ENCODE peak calls at places on chromosomes 16 and 17, in ten cellular contexts. N is nephron progenitor cell, Y is kidney, T is HFF-Myc, R is lower leg skin, D is psoas muscle, W is MCF 10A, K is NB4, G is neural crest cell, H is foreskin fibroblast. Z is an unnamed sample.

GRCh38 chr16:87391324-87391949 is 699 bp upstream of the MAP1LC3B start:
- DNase-seq in N (peak; percentile 58), Y (peak; percentile 92), T (no peak), R (peak; percentile 94), D (peak; percentile 91), W (peak; percentile 33), K (no peak), G (peak; percentile 35), H (peak; percentile 30), Z (peak; percentile 33)

GRCh38 chr17:33202011-33202410 is 91.1 kb downstream of the ASIC2 start:
- DNase-seq in N (no peak), Y (no peak), T (no peak), R (peak; percentile 56), D (no peak), W (no peak), K (no peak), G (no peak), H (no peak), Z (no peak)

GRCh38 chr17:62684179-62684578 is 56.7 kb downstream of the MRC2 start:
- DNase-seq in N (no peak), Y (peak; percentile 1), T (no peak), R (no peak), D (no peak), W (no peak), K (no peak), G (no peak), H (no peak), Z (no peak)

GRCh38 chr17:5558815-5559785 is 25.2 kb downstream of the NLRP1 start:
- DNase-seq in N (no peak), Y (peak; percentile 29), T (no peak), R (no peak), D (no peak), W (no peak), K (no peak), G (no peak), H (no peak), Z (no peak)

GRCh38 chr16:72905581-72905980 is 142.3 kb downstream of the ZFHX3 start:
- DNase-seq in N (no peak), Y (no peak), T (no peak), R (no peak), D (no peak), W (peak; percentile 23), K (no peak), G (no peak), H (peak; percentile 15), Z (no peak)

GRCh38 chr17:65359016-65359415 is 202.4 kb downstream of the AXIN2 start:
- DNase-seq in N (no peak), Y (no peak), T (peak; percentile 52), R (no peak), D (no peak), W (peak; percentile 87), K (no peak), G (no peak), H (peak; percentile 76), Z (no peak)

GRCh38 chr16:19105891-19106624 is 7.7 kb upstream of the ITPRIPL2 start:
- DNase-seq in N (no peak), Y (peak; percentile 79), T (no peak), R (peak; percentile 76), D (no peak), W (no peak), K (no peak), G (no peak), H (no peak), Z (no peak)

GRCh38 chr16:68978303-68978954 is 127.0 kb upstream of the HAS3 start:
- DNase-seq in N (no peak), Y (no peak), T (no peak), R (no peak), D (no peak), W (no peak), K (no peak), G (no peak), H (no peak), Z (no peak)

GRCh38 chr17:68512247-68512966 is at the start of gene PRKAR1A:
- DNase-seq in N (peak; percentile 92), Y (peak; percentile 98), T (peak; percentile 90), R (peak; percentile 99), D (peak; percentile 97), W (peak; percentile 91), K (peak; percentile 92), G (peak; percentile 84), H (peak; percentile 91), Z (peak; percentile 91)

GRCh38 chr17:68511671-68512246 is 471 bp upstream of the PRKAR1A start:
- DNase-seq in N (peak; percentile 86), Y (peak; percentile 94), T (peak; percentile 59), R (peak; percentile 94), D (peak; percentile 91), W (peak; percentile 75), K (peak; percentile 54), G (peak; percentile 72), H (peak; percentile 71), Z (peak; percentile 76)

GRCh38 chr17:68509151-68510057 is 2.8 kb upstream of the PRKAR1A start:
- DNase-seq in N (peak; percentile 20), Y (no peak), T (no peak), R (peak; percentile 88), D (peak; percentile 92), W (no peak), K (peak; percentile 75), G (no peak), H (no peak), Z (peak; percentile 21)

GRCh38 chr17:68512967-68513474 is 791 bp downstream of the PRKAR1A start:
- DNase-seq in N (no peak), Y (no peak), T (no peak), R (peak; percentile 86), D (no peak), W (peak; percentile 45), K (peak; percentile 59), G (no peak), H (no peak), Z (no peak)

DNA sequence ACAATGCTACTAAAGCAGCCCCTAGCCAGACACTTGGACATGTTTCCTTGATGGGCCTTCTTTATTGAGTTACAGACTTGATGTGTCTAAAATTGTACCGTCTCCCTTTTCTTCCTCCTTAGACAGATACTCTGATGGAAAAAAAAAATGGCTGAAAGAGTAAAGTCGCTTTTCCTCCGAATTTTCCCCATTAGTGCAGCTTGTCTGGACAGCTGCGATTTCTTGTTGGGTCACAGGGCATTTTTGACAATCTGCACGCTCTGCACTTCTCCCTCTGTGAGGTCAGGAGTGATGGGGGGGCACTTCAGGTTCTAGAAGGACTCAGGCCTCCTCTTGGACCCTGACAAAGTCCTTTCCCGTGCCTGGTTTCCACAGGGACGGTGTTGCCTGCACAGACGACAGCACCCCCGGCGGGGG is 968 bp upstream of the PRKAR1A start:
- DNase-seq in N (no peak), Y (no peak), T (peak; percentile 42), R (no peak), D (no peak), W (no peak), K (no peak), G (no peak), H (no peak), Z (no peak)
- TF ChIP-seq CTCF in N (no peak), Y (no peak), T (no peak), R (no peak), D (peak; percentile 32), W (no peak), K (no peak), G (peak; percentile 32), H (peak; percentile 10), Z (no peak)

GRCh38 chr17:42333053-42333452 is 44.8 kb downstream of the STAT5A start:
- DNase-seq in N (no peak), Y (no peak), T (no peak), R (no peak), D (no peak), W (no peak), K (no peak), G (no peak), H (no peak), Z (no peak)

GRCh38 chr17:42339221-42339620 is 49.0 kb downstream of the STAT3 start:
- DNase-seq in N (no peak), Y (no peak), T (no peak), R (no peak), D (no peak), W (no peak), K (no peak), G (no peak), H (no peak), Z (no peak)

GRCh38 chr17:42337442-42337841 is 49.1 kb downstream of the STAT5A start:
- DNase-seq in N (no peak), Y (no peak), T (no peak), R (no peak), D (no peak), W (no peak), K (peak; percentile 40), G (no peak), H (peak; percentile 69), Z (no peak)

GRCh38 chr17:42329025-42329976 is 41.0 kb downstream of the STAT5A start:
- DNase-seq in N (no peak), Y (no peak), T (peak; percentile 52), R (no peak), D (no peak), W (peak; percentile 87), K (no peak), G (peak; percentile 22), H (peak; percentile 60), Z (no peak)

DNA sequence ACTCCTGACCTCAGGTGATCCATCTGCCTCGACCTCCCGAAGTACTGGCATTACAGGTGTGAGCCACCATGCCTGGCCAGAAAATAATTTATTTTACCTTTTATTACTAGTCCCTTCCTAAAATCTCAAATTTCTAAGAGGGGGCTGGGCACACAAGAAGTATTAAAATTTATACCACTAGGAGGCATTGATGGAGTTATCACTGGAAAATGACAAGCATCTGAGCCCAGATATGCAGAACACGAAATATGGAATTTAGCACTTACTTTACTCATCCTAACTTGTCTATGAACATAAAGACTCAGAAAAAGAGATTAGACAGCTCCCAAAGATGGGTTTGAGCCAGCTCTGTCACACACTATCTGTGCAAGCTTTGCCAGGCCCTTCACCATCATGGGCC is 46.4 kb downstream of the STAT5A start:
- DNase-seq in N (no peak), Y (no peak), T (no peak), R (no peak), D (no peak), W (no peak), K (no peak), G (no peak), H (no peak), Z (no peak)
- TF ChIP-seq CTCF in N (no peak), Y (no peak), T (no peak), R (no peak), D (no peak), W (no peak), K (no peak), G (peak; percentile 18), H (no peak), Z (peak; percentile 17)

DNA sequence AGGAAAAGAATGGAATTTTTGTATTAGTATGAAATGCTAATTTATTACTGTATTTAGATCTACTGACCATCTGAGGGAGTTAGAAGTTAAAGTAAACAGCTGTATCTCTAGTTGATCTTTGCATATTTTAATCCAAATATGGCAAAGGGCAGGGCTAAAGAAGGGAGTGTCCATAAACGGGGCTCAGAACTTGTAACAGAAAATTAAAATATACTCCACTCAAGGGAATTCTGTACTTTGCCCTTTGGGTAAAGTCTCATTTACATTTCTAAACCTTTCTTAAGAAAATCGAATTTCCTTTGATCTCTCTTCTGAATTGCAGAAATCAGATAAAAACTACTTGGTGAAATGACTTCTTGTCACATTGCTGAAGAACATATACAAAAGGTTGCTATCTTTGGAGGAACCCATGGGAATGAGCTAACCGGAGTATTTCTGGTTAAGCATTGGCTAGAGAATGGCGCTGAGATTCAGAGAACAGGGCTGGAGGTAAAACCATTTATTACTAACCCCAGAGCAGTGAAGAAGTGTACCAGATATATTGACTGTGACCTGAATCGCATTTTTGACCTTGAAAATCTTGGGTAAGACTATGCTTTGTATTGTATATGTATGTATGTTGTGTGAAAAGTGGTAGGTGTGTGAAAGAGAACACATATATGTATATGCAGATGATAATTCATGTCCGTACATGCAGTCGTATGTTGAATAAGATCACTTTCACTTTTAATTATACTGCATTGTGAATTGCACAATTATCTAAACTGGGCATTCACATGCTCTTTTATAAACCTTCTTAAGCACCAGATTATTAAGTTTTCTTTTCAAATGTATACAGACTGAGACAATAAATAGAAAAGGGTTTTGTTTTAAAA is at the start of gene ASPA:
- DNase-seq in N (no peak), Y (no peak), T (no peak), R (no peak), D (no peak), W (peak; percentile 18), K (no peak), G (no peak), H (no peak), Z (no peak)
- TF ChIP-seq CTCF in N (no peak), Y (no peak), T (no peak), R (no peak), D (no peak), W (no peak), K (no peak), G (no peak), H (no peak), Z (no peak)

DNA sequence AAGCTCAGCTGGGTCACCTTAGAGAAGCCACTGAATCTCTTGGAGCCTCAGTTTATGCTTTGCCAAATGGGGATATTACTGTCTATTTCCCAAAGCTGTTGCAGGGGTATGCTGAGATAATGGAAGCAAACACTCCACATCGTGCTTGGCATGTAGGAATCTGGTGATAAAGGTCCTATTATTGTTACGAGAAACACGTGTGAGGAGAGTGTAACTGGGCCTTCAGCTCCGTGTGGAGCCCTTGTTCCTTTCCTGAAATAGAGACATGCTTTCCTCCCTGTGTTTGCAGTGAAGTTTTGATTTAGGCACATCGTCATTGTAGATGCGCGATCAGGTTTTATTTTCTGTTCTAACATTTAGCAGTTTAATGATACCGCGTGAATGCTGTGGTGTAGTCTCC is 292.4 kb downstream of the CPPED1 start:
- DNase-seq in N (no peak), Y (no peak), T (no peak), R (no peak), D (no peak), W (no peak), K (no peak), G (no peak), H (no peak), Z (no peak)
- TF ChIP-seq CTCF in N (no peak), Y (no peak), T (no peak), R (no peak), D (no peak), W (no peak), K (no peak), G (no peak), H (no peak), Z (no peak)